ENCODE peak calls at places on chromosomes 13 and 19, in eight cellular contexts. P is stimulated activated naive CD4-positive, alpha-beta T cell; L is choroid plexus epithelial cell; G is progenitor cell of endocrine pancreas; Y is iris pigment epithelial cell; H is effector CD4-positive, alpha-beta T cell; T is activated gamma-delta T cell treated with Interleukin-2 at 50 U/mL for 16 hours; D is stimulated activated CD8-positive, alpha-beta memory T cell treated with anti-CD3 and anti-CD28 coated beads, Interleukin-7, amount 100 ng/mL, for 4 hours. E is an unnamed sample.

GRCh38 chr19:31383553-31383952 is 34.3 kb upstream of the TSHZ3 start:
- DNase-seq in H (no peak), L (no peak), Y (no peak), T (no peak), G (no peak), P (no peak), D (no peak), E (no peak)

GRCh38 chr19:29665826-29666633 is 769 bp downstream of the PLEKHF1 start:
- DNase-seq in G (no peak), L (no peak), T (no peak), H (no peak), D (no peak), Y (peak), P (peak), E (no peak)

GRCh38 chr13:25882732-25883357 is 169.0 kb downstream of the SHISA2 start:
- DNase-seq in H (no peak), T (no peak), L (peak), Y (no peak), G (no peak), D (no peak), P (no peak), E (no peak)

GRCh38 chr19:50333235-50333736 is 4.1 kb upstream of the KCNC3 start:
- DNase-seq in Y (peak), P (peak), L (peak), T (peak), H (peak), G (peak), D (peak), E (peak)

GRCh38 chr19:18437481-18438330 is at the start of gene ISYNA1:
- DNase-seq in D (peak), L (peak), P (peak), H (peak), Y (peak), G (no peak), T (peak), E (peak)

GRCh38 chr19:30228726-30229523 is 143.3 kb upstream of the ZNF536 start:
- DNase-seq in T (no peak), D (no peak), H (no peak), G (no peak), P (no peak), L (peak), Y (peak), E (no peak)

GRCh38 chr19:38270587-38271167 is 6.3 kb downstream of the SPINT2 start:
- DNase-seq in L (peak), Y (no peak), H (no peak), T (no peak), P (no peak), D (no peak), G (no peak), E (no peak)

GRCh38 chr13:24274452-24274971 is 34.9 kb upstream of the C1QTNF9 start:
- DNase-seq in L (peak), G (no peak), H (peak), P (peak), T (peak), D (peak), Y (no peak), E (peak)

GRCh38 chr13:26883613-26884257 is 123.1 kb upstream of the GPR12 start:
- DNase-seq in G (no peak), L (no peak), P (no peak), T (no peak), D (no peak), Y (no peak), H (no peak), E (no peak)

GRCh38 chr19:16441661-16442071 is 30.1 kb downstream of the EPS15L1 start:
- DNase-seq in D (no peak), Y (peak), T (no peak), G (peak), H (no peak), P (peak), L (peak), E (no peak)

GRCh38 chr19:39200818-39201145 is 3.3 kb downstream of the SYCN start:
- DNase-seq in D (no peak), H (no peak), G (no peak), P (no peak), T (no peak), L (no peak), Y (no peak), E (no peak)

E was measured in T-helper 1 cell.